ENCODE peak calls at places on chromosomes 16 and 17, in seven cellular contexts. V is breast epithelium, W is spleen, H is transverse colon, I is K562, T is prostate gland, J is sigmoid colon. R is an unnamed sample.

GRCh38 chr17:47810901-47811635 is 10.5 kb downstream of the OSBPL7 start:
- DNase-seq in V (no peak), W (no peak), H (peak; percentile 67), I (no peak), T (no peak), J (peak; percentile 63), R (peak; percentile 54)

GRCh38 chr16:68992521-68992920 is 112.9 kb upstream of the HAS3 start:
- DNase-seq in V (no peak), W (no peak), H (no peak), I (no peak), T (no peak), J (no peak), R (no peak)

GRCh38 chr17:51748749-51749604 is 409.5 kb downstream of the CA10 start:
- DNase-seq in V (no peak), W (no peak), H (no peak), I (no peak), T (no peak), J (no peak), R (no peak)

GRCh38 chr17:44921122-44921882 is 6.0 kb upstream of the GFAP start:
- DNase-seq in V (peak; percentile 37), W (peak; percentile 35), H (no peak), I (peak; percentile 38), T (no peak), J (peak; percentile 57), R (no peak)

GRCh38 chr16:57042157-57043111 is 49.9 kb upstream of the CPNE2 start:
- DNase-seq in V (no peak), W (peak; percentile 88), H (peak; percentile 31), I (no peak), T (no peak), J (no peak), R (no peak)

GRCh38 chr17:41101586-41102259 is at the start of gene KRTAP4-16:
- DNase-seq in V (no peak), W (peak; percentile 62), H (no peak), I (no peak), T (no peak), J (no peak), R (no peak)

GRCh38 chr16:7763111-7763510 is 430.5 kb downstream of the RBFOX1 start:
- DNase-seq in V (no peak), W (no peak), H (no peak), I (peak; percentile 6), T (no peak), J (no peak), R (no peak)

GRCh38 chr17:28925912-28926365 is 23.1 kb upstream of the DHRS13 start:
- DNase-seq in V (no peak), W (no peak), H (no peak), I (peak; percentile 61), T (no peak), J (no peak), R (no peak)

GRCh38 chr17:18277076-18277475 is 16.6 kb downstream of the MIEF2 start:
- DNase-seq in V (no peak), W (no peak), H (no peak), I (no peak), T (no peak), J (no peak), R (no peak)

GRCh38 chr17:57875109-57876022 is 25.5 kb upstream of the MRPS23 start:
- DNase-seq in V (peak; percentile 83), W (no peak), H (peak; percentile 59), I (peak; percentile 34), T (peak; percentile 52), J (peak; percentile 95), R (peak; percentile 71)

GRCh38 chr16:89001117-89002027 is 24.4 kb upstream of the CBFA2T3 start:
- DNase-seq in V (no peak), W (no peak), H (no peak), I (no peak), T (no peak), J (no peak), R (no peak)

GRCh38 chr17:76385892-76386786 is 1.7 kb downstream of the SPHK1 start:
- DNase-seq in V (peak; percentile 78), W (peak; percentile 95), H (peak; percentile 87), I (peak; percentile 94), T (peak; percentile 63), J (peak; percentile 88), R (peak; percentile 85)

GRCh38 chr17:49290690-49291326 is 60.2 kb upstream of the PHOSPHO1 start:
- DNase-seq in V (no peak), W (no peak), H (no peak), I (peak; percentile 57), T (no peak), J (no peak), R (no peak)

GRCh38 chr17:67716405-67716798 is 1.3 kb upstream of the NOL11 start:
- DNase-seq in V (no peak), W (no peak), H (no peak), I (peak; percentile 11), T (no peak), J (no peak), R (no peak)

GRCh38 chr16:75810342-75810741 is 84.1 kb upstream of the CPHXL start:
- DNase-seq in V (no peak), W (no peak), H (no peak), I (no peak), T (no peak), J (no peak), R (no peak)

GRCh38 chr16:86012221-86012620 is 113.3 kb downstream of the IRF8 start:
- DNase-seq in V (no peak), W (no peak), H (no peak), I (no peak), T (no peak), J (no peak), R (no peak)

DNA sequence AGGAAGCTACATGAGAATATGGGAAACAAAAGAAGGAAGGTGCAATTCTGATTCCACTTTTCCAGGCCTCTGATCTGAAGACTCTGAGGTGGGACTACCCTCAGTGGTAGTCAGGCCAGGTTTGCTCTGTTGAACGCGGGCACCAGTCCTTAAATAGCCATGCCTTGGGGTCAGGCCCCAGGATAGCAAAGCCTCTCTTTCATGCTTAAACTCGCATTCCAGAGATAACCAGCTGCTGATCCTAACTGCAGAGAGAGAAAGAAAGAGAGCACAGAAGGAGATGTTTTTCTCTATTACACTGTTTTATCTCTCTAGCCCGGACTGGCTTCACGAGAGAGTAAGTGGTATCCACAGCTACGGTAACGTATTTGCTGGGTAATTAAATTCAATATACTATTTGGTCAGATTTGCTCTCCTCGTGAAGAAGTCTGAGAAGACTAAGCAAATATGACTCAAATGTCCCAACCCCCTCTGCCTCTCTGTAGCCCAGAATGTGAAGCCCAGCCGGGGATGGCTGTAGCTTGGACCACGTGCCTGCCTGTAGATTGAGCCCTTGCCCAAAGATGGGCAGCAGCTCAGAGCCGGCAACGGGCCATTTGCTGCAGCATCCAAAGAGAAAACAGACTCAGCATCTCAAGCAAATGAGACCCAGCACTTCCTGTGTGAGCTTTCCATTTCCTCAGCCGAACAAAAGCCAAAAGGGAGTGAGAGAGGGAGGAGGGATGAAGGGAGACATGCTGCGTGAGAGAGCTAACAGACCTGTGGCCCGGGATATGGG is 122.2 kb downstream of the SMG6 start:
- DNase-seq in V (no peak), W (no peak), H (peak; percentile 52), I (no peak), T (no peak), J (peak; percentile 94), R (no peak)
- TF ChIP-seq POLR2A in V (no peak), W (peak; percentile 10), H (no peak), I (no peak), T (no peak), J (no peak), R (no peak)

GRCh38 chr16:84820771-84821170 is 986 bp downstream of the CRISPLD2 start:
- DNase-seq in V (no peak), W (no peak), H (no peak), I (no peak), T (no peak), J (peak; percentile 80), R (no peak)

GRCh38 chr16:84821179-84821578 is 1.4 kb downstream of the CRISPLD2 start:
- DNase-seq in V (no peak), W (no peak), H (no peak), I (no peak), T (no peak), J (peak; percentile 72), R (no peak)

GRCh38 chr16:84818989-84819643 is 669 bp upstream of the CRISPLD2 start:
- DNase-seq in V (no peak), W (no peak), H (no peak), I (no peak), T (no peak), J (no peak), R (no peak)

GRCh38 chr16:84820305-84820684 is 510 bp downstream of the CRISPLD2 start:
- DNase-seq in V (no peak), W (no peak), H (no peak), I (no peak), T (no peak), J (peak; percentile 64), R (no peak)

DNA sequence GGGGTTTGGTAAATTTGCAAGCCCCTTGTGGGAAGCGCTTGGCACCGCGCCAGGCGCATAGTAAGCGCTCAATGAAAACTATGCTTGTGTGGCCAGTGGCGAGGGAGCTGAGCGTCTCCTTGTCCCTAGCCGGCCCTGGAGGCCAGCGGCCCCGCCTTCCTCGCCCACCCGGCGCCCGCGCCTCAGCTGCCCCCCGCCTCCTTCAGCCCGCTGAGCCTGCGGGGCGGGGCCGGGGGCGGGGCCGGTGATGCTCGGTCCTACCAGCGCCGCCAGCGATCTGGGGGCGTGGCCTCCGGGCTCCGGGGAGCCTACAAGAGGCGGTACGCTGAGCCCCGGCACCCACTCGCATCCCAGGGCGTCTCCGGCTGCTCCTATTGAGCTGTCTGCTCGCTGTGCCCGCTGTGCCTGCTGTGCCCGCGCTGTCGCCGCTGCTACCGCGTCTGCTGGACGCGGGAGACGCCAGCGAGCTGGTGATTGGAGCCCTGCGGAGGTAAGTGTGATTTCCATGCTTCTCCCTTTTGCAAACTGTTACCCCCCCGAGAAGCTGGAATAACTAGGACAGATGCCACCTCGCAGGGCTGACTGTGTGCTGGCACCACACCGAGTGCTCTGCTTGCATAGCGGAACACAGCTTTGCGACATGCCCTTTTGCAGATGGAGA is at the start of gene CRISPLD2:
- DNase-seq in V (peak; percentile 89), W (peak; percentile 97), H (peak; percentile 90), I (peak; percentile 96), T (peak; percentile 93), J (peak; percentile 99), R (peak; percentile 94)
- H3K4me3 ChIP-seq in V (peak within 1 kb of the TSS; percentile 83), W (peak within 1 kb of the TSS; percentile 55), H (peak within 1 kb of the TSS; percentile 48), I (peak within 1 kb of the TSS; percentile 24), T (peak within 1 kb of the TSS; percentile 48), J (peak within 1 kb of the TSS; percentile 82), R (peak within 1 kb of the TSS; percentile 63)

DNA sequence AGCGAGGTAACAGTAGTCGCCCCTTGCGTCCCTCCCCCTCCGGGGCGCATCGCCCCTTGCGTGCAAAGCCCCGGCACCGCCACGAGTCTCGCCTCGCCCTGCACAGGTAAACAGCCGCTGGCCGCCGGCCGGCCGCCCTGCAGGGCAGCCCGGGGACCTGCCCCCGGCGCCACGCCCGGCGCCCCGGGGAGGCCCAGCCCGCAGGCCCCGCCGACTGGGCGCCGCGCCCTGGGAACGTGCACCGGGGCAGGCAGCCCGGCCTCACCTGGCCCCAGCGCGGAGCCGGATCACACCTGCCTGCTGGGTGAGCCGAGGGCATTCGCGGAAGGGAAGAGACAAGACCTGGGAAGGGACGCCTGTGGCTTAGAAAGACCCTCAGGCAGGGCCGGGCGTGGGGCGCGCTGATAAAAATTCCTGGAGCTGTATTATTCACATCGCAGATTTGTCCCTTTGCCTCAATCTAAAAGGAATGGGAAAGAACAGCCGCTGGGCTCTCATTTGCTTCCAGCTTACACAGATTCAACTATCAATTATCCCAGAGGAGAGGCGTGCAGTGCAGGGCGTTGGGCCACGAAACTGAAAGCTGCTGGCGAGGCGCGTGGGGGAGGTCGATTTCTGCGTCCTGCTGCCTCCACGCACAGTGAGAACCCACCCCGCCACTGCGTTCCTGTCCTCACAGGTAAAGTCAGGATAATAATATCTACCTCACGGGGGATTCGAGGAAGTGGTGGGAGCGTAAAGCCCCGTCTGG is 451.9 kb downstream of the SLC39A11 start:
- DNase-seq in V (no peak), W (no peak), H (peak; percentile 84), I (no peak), T (peak; percentile 30), J (no peak), R (peak; percentile 89)
- TF ChIP-seq POLR2AphosphoS5 in V (no peak), W (no peak), H (no peak), I (no peak), T (no peak), J (no peak), R (peak; percentile 44)

GRCh38 chr17:81710514-81711308 is 1.4 kb upstream of the SLC25A10 start:
- DNase-seq in V (no peak), W (peak; percentile 81), H (peak; percentile 53), I (no peak), T (no peak), J (no peak), R (no peak)
- TF ChIP-seq POLR2A in V (no peak), W (no peak), H (peak; percentile 33), I (peak; percentile 18), T (no peak), J (no peak), R (no peak)

R was measured in stomach.